ENCODE peak calls at places on chromosomes 13 and 19, in four cellular contexts. One of them, this sample, is unnamed.
A peak's percentile ranks its signal among the peaks of the same experiment; 100 is the strongest.

GRCh38 chr19:42324655-42325307 is 654 bp upstream of the MEGF8 start:
- DNase-seq in GM12891: no peak
- DNase-seq in K562: no peak
- DNase-seq in GM12878: no peak
- DNase-seq in this sample: no peak

GRCh38 chr13:81872581-81872980 is 1531.7 kb upstream of the SPRY2 start:
- DNase-seq in GM12891: no peak
- DNase-seq in K562: no peak
- DNase-seq in GM12878: no peak
- DNase-seq in this sample: peak; percentile 28

GRCh38 chr13:100338265-100338664 is 249.4 kb downstream of the PCCA start:
- DNase-seq in GM12891: no peak
- DNase-seq in K562: no peak
- DNase-seq in GM12878: no peak
- DNase-seq in this sample: no peak

GRCh38 chr13:24503376-24503690 is 9.2 kb downstream of the PARP4 start:
- DNase-seq in GM12891: no peak
- DNase-seq in K562: no peak
- DNase-seq in GM12878: no peak
- DNase-seq in this sample: peak; percentile 18

GRCh38 chr13:48859168-48860105 is 116.3 kb upstream of the FNDC3A start:
- DNase-seq in GM12891: no peak
- DNase-seq in K562: no peak
- DNase-seq in GM12878: no peak
- DNase-seq in this sample: no peak

GRCh38 chr13:77981191-77981925 is 62.7 kb upstream of the EDNRB start:
- DNase-seq in GM12891: no peak
- DNase-seq in K562: no peak
- DNase-seq in GM12878: no peak
- DNase-seq in this sample: no peak

GRCh38 chr13:43377149-43377548 is 353.8 kb downstream of the DNAJC15 start:
- DNase-seq in GM12891: no peak
- DNase-seq in K562: no peak
- DNase-seq in GM12878: no peak
- DNase-seq in this sample: no peak

GRCh38 chr19:28705008-28705407 is 507.9 kb downstream of the UQCRFS1 start:
- DNase-seq in GM12891: no peak
- DNase-seq in K562: peak; percentile 18
- DNase-seq in GM12878: no peak
- DNase-seq in this sample: no peak

GRCh38 chr13:54949735-54950134 is 1921.1 kb downstream of the OLFM4 start:
- DNase-seq in GM12891: no peak
- DNase-seq in K562: no peak
- DNase-seq in GM12878: no peak
- DNase-seq in this sample: no peak

GRCh38 chr13:28478127-28478526 is 16.8 kb downstream of the FLT1 start:
- DNase-seq in GM12891: no peak
- DNase-seq in K562: no peak
- DNase-seq in GM12878: no peak
- DNase-seq in this sample: no peak

GRCh38 chr13:46801831-46802230 is 4.9 kb upstream of the ESD start:
- DNase-seq in GM12891: no peak
- DNase-seq in K562: no peak
- DNase-seq in GM12878: no peak
- DNase-seq in this sample: no peak

GRCh38 chr13:31116224-31116623 is 45.5 kb downstream of the HSPH1 start:
- DNase-seq in GM12891: no peak
- DNase-seq in K562: no peak
- DNase-seq in GM12878: no peak
- DNase-seq in this sample: no peak

GRCh38 chr13:52780092-52780491 is 40.5 kb upstream of the CNMD start:
- DNase-seq in GM12891: no peak
- DNase-seq in K562: no peak
- DNase-seq in GM12878: no peak
- DNase-seq in this sample: no peak

GRCh38 chr19:6714749-6715555 is 5.5 kb downstream of the C3 start:
- DNase-seq in GM12891: no peak
- DNase-seq in K562: no peak
- DNase-seq in GM12878: no peak
- DNase-seq in this sample: no peak

GRCh38 chr19:48752511-48753365 is at the start of gene FUT1:
- DNase-seq in GM12891: no peak
- DNase-seq in K562: peak; percentile 58
- DNase-seq in GM12878: no peak
- DNase-seq in this sample: no peak

GRCh38 chr13:19632915-19633339 is 532 bp upstream of the MPHOSPH8 start:
- DNase-seq in GM12891: no peak
- DNase-seq in K562: no peak
- DNase-seq in GM12878: no peak
- DNase-seq in this sample: no peak

GRCh38 chr13:44267966-44268365 is 105.7 kb upstream of the SERP2 start:
- DNase-seq in GM12891: no peak
- DNase-seq in K562: no peak
- DNase-seq in GM12878: no peak
- DNase-seq in this sample: no peak

GRCh38 chr19:49685845-49686332 is 3.5 kb upstream of the ADM5 start:
- DNase-seq in GM12891: no peak
- DNase-seq in K562: no peak
- DNase-seq in GM12878: no peak
- DNase-seq in this sample: no peak

GRCh38 chr19:48319647-48320537 is 5.5 kb upstream of the EMP3 start:
- DNase-seq in GM12891: no peak
- DNase-seq in K562: peak; percentile 73
- DNase-seq in GM12878: no peak
- DNase-seq in this sample: peak; percentile 76

GRCh38 chr19:35162471-35163326 is 8.2 kb downstream of the FXYD5 start:
- DNase-seq in GM12891: no peak
- DNase-seq in K562: no peak
- DNase-seq in GM12878: no peak
- DNase-seq in this sample: no peak

GRCh38 chr19:19911150-19911549 is 10.4 kb downstream of the ZNF93 start:
- DNase-seq in GM12891: no peak
- DNase-seq in K562: no peak
- DNase-seq in GM12878: no peak
- DNase-seq in this sample: no peak

GRCh38 chr19:20038358-20039202 is 725 bp downstream of the ZNF682 start:
- DNase-seq in GM12891: no peak
- DNase-seq in K562: no peak
- DNase-seq in GM12878: no peak
- DNase-seq in this sample: no peak

GRCh38 chr13:109667754-109668360 is 118.5 kb downstream of the IRS2 start:
- DNase-seq in GM12891: no peak
- DNase-seq in K562: no peak
- DNase-seq in GM12878: no peak
- DNase-seq in this sample: no peak

GRCh38 chr13:45696610-45697226 is 5.4 kb upstream of the CBY2 start:
- DNase-seq in GM12891: no peak
- DNase-seq in K562: no peak
- DNase-seq in GM12878: peak; percentile 64
- DNase-seq in this sample: peak; percentile 24

GRCh38 chr13:31072041-31072440 is 89.7 kb downstream of the HSPH1 start:
- DNase-seq in GM12891: no peak
- DNase-seq in K562: no peak
- DNase-seq in GM12878: no peak
- DNase-seq in this sample: no peak

GRCh38 chr13:45341799-45342584 is 1.0 kb upstream of the TPT1 start:
- DNase-seq in GM12891: no peak
- DNase-seq in K562: no peak
- DNase-seq in GM12878: no peak
- DNase-seq in this sample: no peak

GRCh38 chr13:29969286-29969685 is 118.9 kb upstream of the UBL3 start:
- DNase-seq in GM12891: no peak
- DNase-seq in K562: no peak
- DNase-seq in GM12878: no peak
- DNase-seq in this sample: no peak

GRCh38 chr13:31223640-31224039 is 23.9 kb downstream of the B3GLCT start:
- DNase-seq in GM12891: no peak
- DNase-seq in K562: no peak
- DNase-seq in GM12878: no peak
- DNase-seq in this sample: no peak

GRCh38 chr13:53822136-53822535 is 793.5 kb downstream of the OLFM4 start:
- DNase-seq in GM12891: no peak
- DNase-seq in K562: no peak
- DNase-seq in GM12878: no peak
- DNase-seq in this sample: no peak

GRCh38 chr19:35117791-35118190 is 2.2 kb downstream of the FXYD3 start:
- DNase-seq in GM12891: no peak
- DNase-seq in K562: no peak
- DNase-seq in GM12878: no peak
- DNase-seq in this sample: no peak

GRCh38 chr13:51912091-51912490 is 50.3 kb downstream of the CCDC70 start:
- DNase-seq in GM12891: no peak
- DNase-seq in K562: no peak
- DNase-seq in GM12878: no peak
- DNase-seq in this sample: no peak

DNA sequence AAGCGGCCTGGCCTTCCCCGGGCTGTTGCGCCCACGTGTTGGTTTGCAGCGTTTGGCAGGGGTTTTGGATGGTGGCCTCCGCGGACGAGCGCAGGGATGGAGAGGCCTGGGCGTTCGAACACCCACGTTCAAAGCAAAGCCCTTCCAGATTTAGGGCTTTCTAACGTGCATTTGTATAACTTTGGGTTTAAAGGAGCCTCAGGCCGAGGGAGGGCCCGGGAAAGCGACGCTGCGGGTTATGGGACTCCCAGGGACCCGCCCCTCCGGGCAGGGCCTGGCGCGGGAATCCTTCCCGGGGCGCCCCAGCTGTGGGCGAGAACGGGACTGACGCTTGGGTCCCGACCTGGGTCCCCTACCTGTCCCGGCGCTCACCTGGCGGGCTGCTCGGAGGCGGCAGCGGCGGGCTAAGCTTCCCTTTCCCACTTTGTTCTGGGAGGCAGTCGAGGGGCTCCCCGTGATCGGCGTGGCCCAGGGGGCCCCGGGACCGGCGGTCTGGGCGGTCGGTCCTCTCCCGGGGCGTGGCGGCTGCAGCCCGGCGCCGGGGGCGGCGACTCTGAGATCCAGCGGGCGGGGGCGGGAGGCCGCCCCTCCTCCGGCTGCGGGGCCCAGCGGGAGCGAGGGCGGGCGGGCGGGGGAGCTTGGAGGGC is at the start of gene FBXO17:
- DNase-seq in GM12891: no peak
- DNase-seq in K562: peak; percentile 81
- DNase-seq in GM12878: no peak
- DNase-seq in this sample: no peak
- TF ChIP-seq SPI1 in GM12891: no peak
- TF ChIP-seq SPI1 in K562: no peak
- TF ChIP-seq SPI1 in GM12878: no peak
- TF ChIP-seq SPI1 in this sample: no peak

GRCh38 chr19:54109651-54110050 is 5.8 kb downstream of the TFPT start:
- DNase-seq in GM12891: no peak
- DNase-seq in K562: peak; percentile 56
- DNase-seq in GM12878: no peak
- DNase-seq in this sample: no peak

GRCh38 chr19:54105796-54106195 is 3.1 kb downstream of the NDUFA3 start:
- DNase-seq in GM12891: no peak
- DNase-seq in K562: peak; percentile 13
- DNase-seq in GM12878: no peak
- DNase-seq in this sample: no peak

GRCh38 chr19:54108496-54108895 is 5.8 kb downstream of the NDUFA3 start:
- DNase-seq in GM12891: no peak
- DNase-seq in K562: no peak
- DNase-seq in GM12878: no peak
- DNase-seq in this sample: no peak

GRCh38 chr19:54106716-54107115 is 4.1 kb downstream of the NDUFA3 start:
- DNase-seq in GM12891: no peak
- DNase-seq in K562: no peak
- DNase-seq in GM12878: no peak
- DNase-seq in this sample: no peak

DNA sequence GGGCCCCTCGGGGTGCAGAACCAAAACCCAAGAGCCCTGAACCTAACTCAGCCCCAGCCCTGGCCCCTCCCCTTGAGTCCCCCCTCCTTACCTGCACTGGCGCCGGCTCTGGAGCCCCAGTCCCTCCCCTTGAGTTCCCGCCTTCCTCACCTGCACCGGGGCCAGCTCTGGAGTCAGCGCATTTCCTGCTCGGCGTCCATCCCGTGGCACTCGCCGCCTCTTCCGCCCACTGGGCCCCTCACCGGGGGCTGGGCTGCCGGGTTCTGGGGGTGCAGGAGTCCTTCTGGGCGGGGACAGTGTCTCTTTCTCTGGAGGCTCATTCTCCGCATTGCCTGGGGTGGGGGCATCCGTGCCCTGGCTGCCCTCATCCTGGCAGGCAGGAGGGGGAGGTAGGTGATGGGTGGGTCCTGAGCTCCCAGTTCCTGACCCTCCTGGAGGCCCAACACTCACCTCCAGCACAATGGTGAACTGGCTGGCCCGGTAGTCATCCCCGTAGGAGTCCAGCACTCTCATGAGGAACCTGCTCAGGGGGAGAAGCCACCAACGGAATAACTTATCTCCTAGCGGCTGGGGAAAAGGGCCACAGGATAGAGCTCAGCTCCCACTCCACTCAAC is 5.3 kb downstream of the NDUFA3 start:
- DNase-seq in GM12891: no peak
- DNase-seq in K562: no peak
- DNase-seq in GM12878: no peak
- DNase-seq in this sample: no peak
- TF ChIP-seq SPI1 in GM12891: no peak
- TF ChIP-seq SPI1 in K562: no peak
- TF ChIP-seq SPI1 in GM12878: no peak
- TF ChIP-seq SPI1 in this sample: no peak

GRCh38 chr13:21117104-21117809 is 55.9 kb upstream of the LATS2 start:
- DNase-seq in GM12891: no peak
- DNase-seq in K562: no peak
- DNase-seq in GM12878: no peak
- DNase-seq in this sample: no peak
- TF ChIP-seq SPI1 in GM12891: no peak
- TF ChIP-seq SPI1 in K562: no peak
- TF ChIP-seq SPI1 in GM12878: no peak
- TF ChIP-seq SPI1 in this sample: no peak

DNA sequence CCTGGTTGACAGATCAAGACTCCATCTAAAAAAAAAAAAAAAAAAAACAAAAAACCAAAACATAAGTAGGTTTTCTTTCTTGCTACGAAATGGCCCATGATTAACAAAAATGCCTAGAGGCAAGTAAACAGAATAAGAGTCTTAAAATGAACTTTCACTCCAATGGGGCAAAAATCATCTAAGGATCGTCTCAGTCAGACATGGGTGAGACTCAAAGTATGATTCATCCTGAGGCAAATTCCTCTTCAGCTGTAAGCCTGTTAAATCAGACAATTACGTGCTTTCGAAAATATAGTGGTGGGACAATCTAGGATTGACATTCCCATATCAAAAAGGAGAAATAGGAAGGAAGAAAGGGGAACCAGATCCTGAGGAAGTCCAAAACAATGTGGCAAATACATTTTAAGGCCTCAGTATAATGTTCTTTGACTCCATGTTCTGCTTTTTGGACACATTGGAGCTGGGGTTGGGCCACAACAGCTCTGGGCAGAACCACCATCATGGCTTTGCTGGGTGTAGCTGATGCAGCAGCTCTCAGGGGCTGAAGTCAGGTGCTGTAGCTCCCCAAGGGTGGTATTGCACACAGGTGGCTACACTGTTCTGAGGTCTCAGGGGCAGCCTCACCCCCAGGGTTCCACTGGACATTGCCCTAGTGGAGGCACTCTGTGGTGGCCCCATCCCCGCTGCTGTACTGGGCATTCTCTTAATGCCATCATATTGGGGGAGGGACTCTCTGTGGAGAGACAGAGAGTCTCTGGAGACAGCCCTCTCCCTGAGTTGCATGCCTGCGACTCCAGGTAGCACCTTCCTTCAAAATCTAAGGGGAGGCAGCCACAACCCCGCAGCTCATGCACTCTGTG is 5.8 kb upstream of the FPR3 start:
- DNase-seq in GM12891: no peak
- DNase-seq in K562: no peak
- DNase-seq in GM12878: no peak
- DNase-seq in this sample: no peak
- TF ChIP-seq SPI1 in GM12891: no peak
- TF ChIP-seq SPI1 in K562: no peak
- TF ChIP-seq SPI1 in GM12878: no peak
- TF ChIP-seq SPI1 in this sample: no peak